ENCODE peak calls at places on chromosome 1, in six cellular contexts. One of them, this sample, is unnamed.

GRCh38 chr1:182229907-182230522 is 161.6 kb downstream of the GLUL start:
- DNase-seq in stimulated activated effector memory CD8-positive, alpha-beta T cell treated with anti-CD3 and anti-CD28 coated beads, Interleukin-12 subunit alpha, Interleukin-12 subunit beta, amount 100 ng/mL, for 72 hours: no peak
- DNase-seq in AG09309: no peak
- DNase-seq in hypothalamus: no peak
- DNase-seq in activated B cell treated with CpG ODN at 0.5 μM for 24 hours: no peak
- DNase-seq in stimulated activated CD8-positive, alpha-beta memory T cell treated with anti-CD3 and anti-CD28 coated beads, Interleukin-4, amount 100 ng/mL, for 1 hour: no peak
- DNase-seq in this sample: no peak

GRCh38 chr1:41420877-41421276 is 59.6 kb downstream of the FOXO6 start:
- DNase-seq in stimulated activated effector memory CD8-positive, alpha-beta T cell treated with anti-CD3 and anti-CD28 coated beads, Interleukin-12 subunit alpha, Interleukin-12 subunit beta, amount 100 ng/mL, for 72 hours: no peak
- DNase-seq in AG09309: no peak
- DNase-seq in hypothalamus: no peak
- DNase-seq in activated B cell treated with CpG ODN at 0.5 μM for 24 hours: no peak
- DNase-seq in stimulated activated CD8-positive, alpha-beta memory T cell treated with anti-CD3 and anti-CD28 coated beads, Interleukin-4, amount 100 ng/mL, for 1 hour: no peak
- DNase-seq in this sample: no peak

GRCh38 chr1:205481629-205482071 is 22.8 kb upstream of the CDK18 start:
- DNase-seq in stimulated activated effector memory CD8-positive, alpha-beta T cell treated with anti-CD3 and anti-CD28 coated beads, Interleukin-12 subunit alpha, Interleukin-12 subunit beta, amount 100 ng/mL, for 72 hours: peak; percentile 15
- DNase-seq in AG09309: peak; percentile 7
- DNase-seq in hypothalamus: no peak
- DNase-seq in activated B cell treated with CpG ODN at 0.5 μM for 24 hours: no peak
- DNase-seq in stimulated activated CD8-positive, alpha-beta memory T cell treated with anti-CD3 and anti-CD28 coated beads, Interleukin-4, amount 100 ng/mL, for 1 hour: no peak
- DNase-seq in this sample: no peak

GRCh38 chr1:59903136-59903754 is 23.3 kb downstream of the CYP2J2 start:
- DNase-seq in stimulated activated effector memory CD8-positive, alpha-beta T cell treated with anti-CD3 and anti-CD28 coated beads, Interleukin-12 subunit alpha, Interleukin-12 subunit beta, amount 100 ng/mL, for 72 hours: no peak
- DNase-seq in AG09309: no peak
- DNase-seq in hypothalamus: peak; percentile 51
- DNase-seq in activated B cell treated with CpG ODN at 0.5 μM for 24 hours: no peak
- DNase-seq in stimulated activated CD8-positive, alpha-beta memory T cell treated with anti-CD3 and anti-CD28 coated beads, Interleukin-4, amount 100 ng/mL, for 1 hour: no peak
- DNase-seq in this sample: peak; percentile 79

GRCh38 chr1:209885403-209886218 is 52.4 kb upstream of the SYT14 start:
- DNase-seq in stimulated activated effector memory CD8-positive, alpha-beta T cell treated with anti-CD3 and anti-CD28 coated beads, Interleukin-12 subunit alpha, Interleukin-12 subunit beta, amount 100 ng/mL, for 72 hours: no peak
- DNase-seq in AG09309: no peak
- DNase-seq in hypothalamus: no peak
- DNase-seq in activated B cell treated with CpG ODN at 0.5 μM for 24 hours: no peak
- DNase-seq in stimulated activated CD8-positive, alpha-beta memory T cell treated with anti-CD3 and anti-CD28 coated beads, Interleukin-4, amount 100 ng/mL, for 1 hour: no peak
- DNase-seq in this sample: no peak

GRCh38 chr1:9612871-9613624 is 24.3 kb downstream of the TMEM201 start:
- DNase-seq in stimulated activated effector memory CD8-positive, alpha-beta T cell treated with anti-CD3 and anti-CD28 coated beads, Interleukin-12 subunit alpha, Interleukin-12 subunit beta, amount 100 ng/mL, for 72 hours: no peak
- DNase-seq in AG09309: no peak
- DNase-seq in hypothalamus: no peak
- DNase-seq in activated B cell treated with CpG ODN at 0.5 μM for 24 hours: no peak
- DNase-seq in stimulated activated CD8-positive, alpha-beta memory T cell treated with anti-CD3 and anti-CD28 coated beads, Interleukin-4, amount 100 ng/mL, for 1 hour: no peak
- DNase-seq in this sample: no peak

GRCh38 chr1:36328713-36329112 is 5.3 kb upstream of the EVA1B start:
- DNase-seq in stimulated activated effector memory CD8-positive, alpha-beta T cell treated with anti-CD3 and anti-CD28 coated beads, Interleukin-12 subunit alpha, Interleukin-12 subunit beta, amount 100 ng/mL, for 72 hours: no peak
- DNase-seq in AG09309: no peak
- DNase-seq in hypothalamus: no peak
- DNase-seq in activated B cell treated with CpG ODN at 0.5 μM for 24 hours: no peak
- DNase-seq in stimulated activated CD8-positive, alpha-beta memory T cell treated with anti-CD3 and anti-CD28 coated beads, Interleukin-4, amount 100 ng/mL, for 1 hour: no peak
- DNase-seq in this sample: peak; percentile 11

GRCh38 chr1:246647113-246647512 is 77.1 kb upstream of the SCCPDH start:
- DNase-seq in stimulated activated effector memory CD8-positive, alpha-beta T cell treated with anti-CD3 and anti-CD28 coated beads, Interleukin-12 subunit alpha, Interleukin-12 subunit beta, amount 100 ng/mL, for 72 hours: no peak
- DNase-seq in AG09309: peak; percentile 20
- DNase-seq in hypothalamus: peak; percentile 57
- DNase-seq in activated B cell treated with CpG ODN at 0.5 μM for 24 hours: no peak
- DNase-seq in stimulated activated CD8-positive, alpha-beta memory T cell treated with anti-CD3 and anti-CD28 coated beads, Interleukin-4, amount 100 ng/mL, for 1 hour: no peak
- DNase-seq in this sample: no peak

GRCh38 chr1:225470691-225471452 is 43.0 kb upstream of the LBR start:
- DNase-seq in stimulated activated effector memory CD8-positive, alpha-beta T cell treated with anti-CD3 and anti-CD28 coated beads, Interleukin-12 subunit alpha, Interleukin-12 subunit beta, amount 100 ng/mL, for 72 hours: no peak
- DNase-seq in AG09309: no peak
- DNase-seq in hypothalamus: no peak
- DNase-seq in activated B cell treated with CpG ODN at 0.5 μM for 24 hours: no peak
- DNase-seq in stimulated activated CD8-positive, alpha-beta memory T cell treated with anti-CD3 and anti-CD28 coated beads, Interleukin-4, amount 100 ng/mL, for 1 hour: no peak
- DNase-seq in this sample: no peak

GRCh38 chr1:14438127-14438769 is 160.2 kb upstream of the KAZN start:
- DNase-seq in stimulated activated effector memory CD8-positive, alpha-beta T cell treated with anti-CD3 and anti-CD28 coated beads, Interleukin-12 subunit alpha, Interleukin-12 subunit beta, amount 100 ng/mL, for 72 hours: no peak
- DNase-seq in AG09309: no peak
- DNase-seq in hypothalamus: no peak
- DNase-seq in activated B cell treated with CpG ODN at 0.5 μM for 24 hours: no peak
- DNase-seq in stimulated activated CD8-positive, alpha-beta memory T cell treated with anti-CD3 and anti-CD28 coated beads, Interleukin-4, amount 100 ng/mL, for 1 hour: no peak
- DNase-seq in this sample: no peak

GRCh38 chr1:55250399-55251075 is 35.4 kb upstream of the USP24 start:
- DNase-seq in stimulated activated effector memory CD8-positive, alpha-beta T cell treated with anti-CD3 and anti-CD28 coated beads, Interleukin-12 subunit alpha, Interleukin-12 subunit beta, amount 100 ng/mL, for 72 hours: no peak
- DNase-seq in AG09309: no peak
- DNase-seq in hypothalamus: no peak
- DNase-seq in activated B cell treated with CpG ODN at 0.5 μM for 24 hours: no peak
- DNase-seq in stimulated activated CD8-positive, alpha-beta memory T cell treated with anti-CD3 and anti-CD28 coated beads, Interleukin-4, amount 100 ng/mL, for 1 hour: no peak
- DNase-seq in this sample: no peak

GRCh38 chr1:65850281-65850680 is 57.6 kb downstream of the PDE4B start:
- DNase-seq in stimulated activated effector memory CD8-positive, alpha-beta T cell treated with anti-CD3 and anti-CD28 coated beads, Interleukin-12 subunit alpha, Interleukin-12 subunit beta, amount 100 ng/mL, for 72 hours: no peak
- DNase-seq in AG09309: no peak
- DNase-seq in hypothalamus: no peak
- DNase-seq in activated B cell treated with CpG ODN at 0.5 μM for 24 hours: no peak
- DNase-seq in stimulated activated CD8-positive, alpha-beta memory T cell treated with anti-CD3 and anti-CD28 coated beads, Interleukin-4, amount 100 ng/mL, for 1 hour: no peak
- DNase-seq in this sample: no peak

GRCh38 chr1:35707253-35708178 is 11.2 kb downstream of the C1orf216 start:
- DNase-seq in stimulated activated effector memory CD8-positive, alpha-beta T cell treated with anti-CD3 and anti-CD28 coated beads, Interleukin-12 subunit alpha, Interleukin-12 subunit beta, amount 100 ng/mL, for 72 hours: no peak
- DNase-seq in AG09309: no peak
- DNase-seq in hypothalamus: peak; percentile 31
- DNase-seq in activated B cell treated with CpG ODN at 0.5 μM for 24 hours: peak; percentile 23
- DNase-seq in stimulated activated CD8-positive, alpha-beta memory T cell treated with anti-CD3 and anti-CD28 coated beads, Interleukin-4, amount 100 ng/mL, for 1 hour: no peak
- DNase-seq in this sample: peak; percentile 21

GRCh38 chr1:210600421-210601195 is 271.9 kb downstream of the HHAT start:
- DNase-seq in stimulated activated effector memory CD8-positive, alpha-beta T cell treated with anti-CD3 and anti-CD28 coated beads, Interleukin-12 subunit alpha, Interleukin-12 subunit beta, amount 100 ng/mL, for 72 hours: no peak
- DNase-seq in AG09309: peak; percentile 29
- DNase-seq in hypothalamus: no peak
- DNase-seq in activated B cell treated with CpG ODN at 0.5 μM for 24 hours: no peak
- DNase-seq in stimulated activated CD8-positive, alpha-beta memory T cell treated with anti-CD3 and anti-CD28 coated beads, Interleukin-4, amount 100 ng/mL, for 1 hour: no peak
- DNase-seq in this sample: no peak

GRCh38 chr1:5950201-5950895 is 41.9 kb downstream of the NPHP4 start:
- DNase-seq in stimulated activated effector memory CD8-positive, alpha-beta T cell treated with anti-CD3 and anti-CD28 coated beads, Interleukin-12 subunit alpha, Interleukin-12 subunit beta, amount 100 ng/mL, for 72 hours: no peak
- DNase-seq in AG09309: no peak
- DNase-seq in hypothalamus: no peak
- DNase-seq in activated B cell treated with CpG ODN at 0.5 μM for 24 hours: no peak
- DNase-seq in stimulated activated CD8-positive, alpha-beta memory T cell treated with anti-CD3 and anti-CD28 coated beads, Interleukin-4, amount 100 ng/mL, for 1 hour: no peak
- DNase-seq in this sample: no peak

GRCh38 chr1:88875595-88875994 is 15.8 kb downstream of the GTF2B start:
- DNase-seq in stimulated activated effector memory CD8-positive, alpha-beta T cell treated with anti-CD3 and anti-CD28 coated beads, Interleukin-12 subunit alpha, Interleukin-12 subunit beta, amount 100 ng/mL, for 72 hours: no peak
- DNase-seq in AG09309: no peak
- DNase-seq in hypothalamus: no peak
- DNase-seq in activated B cell treated with CpG ODN at 0.5 μM for 24 hours: no peak
- DNase-seq in stimulated activated CD8-positive, alpha-beta memory T cell treated with anti-CD3 and anti-CD28 coated beads, Interleukin-4, amount 100 ng/mL, for 1 hour: no peak
- DNase-seq in this sample: no peak

GRCh38 chr1:101453844-101454243 is 217.0 kb downstream of the S1PR1 start:
- DNase-seq in stimulated activated effector memory CD8-positive, alpha-beta T cell treated with anti-CD3 and anti-CD28 coated beads, Interleukin-12 subunit alpha, Interleukin-12 subunit beta, amount 100 ng/mL, for 72 hours: no peak
- DNase-seq in AG09309: no peak
- DNase-seq in hypothalamus: no peak
- DNase-seq in activated B cell treated with CpG ODN at 0.5 μM for 24 hours: no peak
- DNase-seq in stimulated activated CD8-positive, alpha-beta memory T cell treated with anti-CD3 and anti-CD28 coated beads, Interleukin-4, amount 100 ng/mL, for 1 hour: no peak
- DNase-seq in this sample: no peak

GRCh38 chr1:230540416-230540815 is 101.9 kb upstream of the COG2 start:
- DNase-seq in stimulated activated effector memory CD8-positive, alpha-beta T cell treated with anti-CD3 and anti-CD28 coated beads, Interleukin-12 subunit alpha, Interleukin-12 subunit beta, amount 100 ng/mL, for 72 hours: no peak
- DNase-seq in AG09309: no peak
- DNase-seq in hypothalamus: no peak
- DNase-seq in activated B cell treated with CpG ODN at 0.5 μM for 24 hours: no peak
- DNase-seq in stimulated activated CD8-positive, alpha-beta memory T cell treated with anti-CD3 and anti-CD28 coated beads, Interleukin-4, amount 100 ng/mL, for 1 hour: no peak
- DNase-seq in this sample: no peak

GRCh38 chr1:218171302-218171893 is 113.7 kb upstream of the RRP15 start:
- DNase-seq in stimulated activated effector memory CD8-positive, alpha-beta T cell treated with anti-CD3 and anti-CD28 coated beads, Interleukin-12 subunit alpha, Interleukin-12 subunit beta, amount 100 ng/mL, for 72 hours: no peak
- DNase-seq in AG09309: peak; percentile 7
- DNase-seq in hypothalamus: no peak
- DNase-seq in activated B cell treated with CpG ODN at 0.5 μM for 24 hours: no peak
- DNase-seq in stimulated activated CD8-positive, alpha-beta memory T cell treated with anti-CD3 and anti-CD28 coated beads, Interleukin-4, amount 100 ng/mL, for 1 hour: no peak
- DNase-seq in this sample: peak; percentile 65

GRCh38 chr1:53285969-53286760 is 41.7 kb downstream of the LRP8 start:
- DNase-seq in stimulated activated effector memory CD8-positive, alpha-beta T cell treated with anti-CD3 and anti-CD28 coated beads, Interleukin-12 subunit alpha, Interleukin-12 subunit beta, amount 100 ng/mL, for 72 hours: no peak
- DNase-seq in AG09309: no peak
- DNase-seq in hypothalamus: no peak
- DNase-seq in activated B cell treated with CpG ODN at 0.5 μM for 24 hours: no peak
- DNase-seq in stimulated activated CD8-positive, alpha-beta memory T cell treated with anti-CD3 and anti-CD28 coated beads, Interleukin-4, amount 100 ng/mL, for 1 hour: no peak
- DNase-seq in this sample: no peak